ENCODE peak calls at places on chromosome 1, in eight cellular contexts. A is cardiac muscle cell, X is HCT116, F is AG09309, J is GM13976, R is neural progenitor cell, E is thoracic aorta, N is B cell. Z is an unnamed sample.

GRCh38 chr1:65650682-65651081 is 142.0 kb upstream of the PDE4B start:
- DNase-seq in A (no peak), X (no peak), F (no peak), J (no peak), R (no peak), E (no peak), N (no peak), Z (no peak)

GRCh38 chr1:23423415-23424170 is 955 bp downstream of the TCEA3 start:
- DNase-seq in A (peak), X (no peak), F (no peak), J (no peak), R (peak), E (no peak), N (no peak), Z (peak)

GRCh38 chr1:153921080-153921802 is 1.5 kb downstream of the GATAD2B start:
- DNase-seq in A (no peak), X (no peak), F (no peak), J (no peak), R (no peak), E (no peak), N (no peak), Z (no peak)

GRCh38 chr1:172929006-172929405 is 121.7 kb downstream of the TNFSF18 start:
- DNase-seq in A (no peak), X (no peak), F (no peak), J (no peak), R (no peak), E (no peak), N (no peak), Z (no peak)

GRCh38 chr1:93021539-93022134 is 57.4 kb upstream of the MTF2 start:
- DNase-seq in A (peak), X (peak), F (no peak), J (peak), R (peak), E (no peak), N (no peak), Z (no peak)

GRCh38 chr1:154405762-154406571 is 824 bp downstream of the IL6R start:
- DNase-seq in A (peak), X (no peak), F (peak), J (peak), R (peak), E (peak), N (peak), Z (peak)

GRCh38 chr1:12231276-12231595 is 1.4 kb downstream of the VPS13D start:
- DNase-seq in A (no peak), X (no peak), F (no peak), J (no peak), R (peak), E (no peak), N (no peak), Z (no peak)

GRCh38 chr1:227225715-227226346 is 92.5 kb downstream of the CDC42BPA start:
- DNase-seq in A (no peak), X (peak), F (peak), J (no peak), R (no peak), E (no peak), N (no peak), Z (no peak)

GRCh38 chr1:221392453-221392852 is 349.4 kb downstream of the DUSP10 start:
- DNase-seq in A (no peak), X (no peak), F (peak), J (no peak), R (no peak), E (peak), N (no peak), Z (no peak)

GRCh38 chr1:27284425-27285287 is 37.3 kb upstream of the TMEM222 start:
- DNase-seq in A (peak), X (peak), F (no peak), J (peak), R (peak), E (peak), N (peak), Z (peak)

GRCh38 chr1:109802136-109802900 is 38.6 kb upstream of the EPS8L3 start:
- DNase-seq in A (no peak), X (no peak), F (no peak), J (no peak), R (no peak), E (no peak), N (peak), Z (peak)

GRCh38 chr1:209708297-209708696 is 3.7 kb downstream of the HSD11B1 start:
- DNase-seq in A (no peak), X (no peak), F (no peak), J (no peak), R (no peak), E (no peak), N (no peak), Z (no peak)

GRCh38 chr1:103461171-103462105 is 64.1 kb upstream of the RNPC3 start:
- DNase-seq in A (peak), X (peak), F (no peak), J (peak), R (peak), E (no peak), N (no peak), Z (no peak)

GRCh38 chr1:198776602-198777029 is 137.8 kb downstream of the PTPRC start:
- DNase-seq in A (no peak), X (no peak), F (peak), J (no peak), R (no peak), E (no peak), N (no peak), Z (no peak)

GRCh38 chr1:14693996-14694395 is 95.5 kb downstream of the KAZN start:
- DNase-seq in A (no peak), X (no peak), F (no peak), J (no peak), R (no peak), E (no peak), N (no peak), Z (no peak)

GRCh38 chr1:201230676-201231075 is 40.1 kb downstream of the IGFN1 start:
- DNase-seq in A (no peak), X (no peak), F (no peak), J (no peak), R (no peak), E (no peak), N (no peak), Z (no peak)

GRCh38 chr1:58011978-58012377 is 534.5 kb downstream of the OMA1 start:
- DNase-seq in A (no peak), X (no peak), F (no peak), J (no peak), R (no peak), E (no peak), N (no peak), Z (no peak)

GRCh38 chr1:234412830-234413229 is 39.6 kb downstream of the COA6 start:
- DNase-seq in A (no peak), X (no peak), F (no peak), J (no peak), R (no peak), E (no peak), N (no peak), Z (no peak)

GRCh38 chr1:43796111-43796581 is 88.8 kb downstream of the ST3GAL3 start:
- DNase-seq in A (no peak), X (no peak), F (peak), J (no peak), R (no peak), E (no peak), N (no peak), Z (no peak)

GRCh38 chr1:118992426-118992825 is 4.3 kb upstream of the TBX15 start:
- DNase-seq in A (no peak), X (no peak), F (no peak), J (no peak), R (no peak), E (no peak), N (no peak), Z (no peak)

GRCh38 chr1:118991448-118991847 is 3.3 kb upstream of the TBX15 start:
- DNase-seq in A (no peak), X (no peak), F (no peak), J (no peak), R (no peak), E (no peak), N (no peak), Z (no peak)

GRCh38 chr1:118989006-118989736 is 1.0 kb upstream of the TBX15 start:
- DNase-seq in A (no peak), X (no peak), F (no peak), J (no peak), R (peak), E (no peak), N (no peak), Z (no peak)

GRCh38 chr1:118989878-118990378 is 1.8 kb upstream of the TBX15 start:
- DNase-seq in A (no peak), X (no peak), F (no peak), J (no peak), R (peak), E (no peak), N (no peak), Z (no peak)

DNA sequence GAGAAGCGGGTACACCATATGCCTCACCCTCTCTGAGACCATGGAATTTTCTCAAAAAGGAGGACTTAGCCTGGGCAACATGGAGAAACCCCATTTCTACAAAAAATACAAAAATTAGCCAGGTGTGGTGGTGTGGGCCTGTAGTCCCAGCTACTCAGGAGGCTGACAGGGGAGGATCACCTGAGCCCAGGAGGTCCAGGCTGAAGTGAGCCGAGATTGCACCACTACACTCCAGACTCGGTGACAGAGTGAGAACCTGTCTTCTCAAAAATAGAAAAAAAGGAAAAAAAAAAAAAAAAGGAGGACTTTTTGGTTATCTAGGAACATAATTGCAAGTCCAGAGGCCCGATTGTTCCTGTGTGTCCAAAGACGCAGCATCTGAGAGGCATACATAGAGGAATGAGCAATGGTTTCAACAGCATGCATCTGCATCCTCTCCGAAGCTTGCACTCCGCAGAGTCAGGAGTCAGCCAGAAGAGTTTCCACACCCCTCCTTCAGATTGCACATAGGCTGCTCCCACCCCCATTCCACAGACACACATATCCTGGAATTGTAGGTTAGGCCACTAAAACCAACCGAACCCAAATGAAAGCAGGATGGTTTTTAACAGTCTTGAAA is 2.5 kb upstream of the TBX15 start:
- DNase-seq in A (no peak), X (no peak), F (no peak), J (no peak), R (no peak), E (no peak), N (no peak), Z (no peak)
- TF ChIP-seq CTCF in A (no peak), X (no peak), F (no peak), J (no peak), R (no peak), E (no peak), N (no peak), Z (no peak)

GRCh38 chr1:35444519-35444774 is 112.8 kb downstream of the KIAA0319L start:
- DNase-seq in A (no peak), X (no peak), F (no peak), J (no peak), R (no peak), E (no peak), N (no peak), Z (no peak)

GRCh38 chr1:35442737-35443136 is 114.5 kb downstream of the KIAA0319L start:
- DNase-seq in A (no peak), X (no peak), F (no peak), J (no peak), R (no peak), E (no peak), N (no peak), Z (peak)

GRCh38 chr1:35447278-35447677 is 109.9 kb downstream of the KIAA0319L start:
- DNase-seq in A (no peak), X (no peak), F (no peak), J (no peak), R (no peak), E (no peak), N (no peak), Z (no peak)

GRCh38 chr1:35441926-35442579 is 115.2 kb downstream of the KIAA0319L start:
- DNase-seq in A (no peak), X (no peak), F (no peak), J (no peak), R (no peak), E (no peak), N (no peak), Z (no peak)

GRCh38 chr1:35443768-35444518 is 113.3 kb downstream of the KIAA0319L start:
- DNase-seq in A (no peak), X (no peak), F (no peak), J (no peak), R (peak), E (no peak), N (no peak), Z (no peak)
- TF ChIP-seq CTCF in A (peak), X (no peak), F (no peak), J (peak), R (peak), E (no peak), N (no peak), Z (no peak)

DNA sequence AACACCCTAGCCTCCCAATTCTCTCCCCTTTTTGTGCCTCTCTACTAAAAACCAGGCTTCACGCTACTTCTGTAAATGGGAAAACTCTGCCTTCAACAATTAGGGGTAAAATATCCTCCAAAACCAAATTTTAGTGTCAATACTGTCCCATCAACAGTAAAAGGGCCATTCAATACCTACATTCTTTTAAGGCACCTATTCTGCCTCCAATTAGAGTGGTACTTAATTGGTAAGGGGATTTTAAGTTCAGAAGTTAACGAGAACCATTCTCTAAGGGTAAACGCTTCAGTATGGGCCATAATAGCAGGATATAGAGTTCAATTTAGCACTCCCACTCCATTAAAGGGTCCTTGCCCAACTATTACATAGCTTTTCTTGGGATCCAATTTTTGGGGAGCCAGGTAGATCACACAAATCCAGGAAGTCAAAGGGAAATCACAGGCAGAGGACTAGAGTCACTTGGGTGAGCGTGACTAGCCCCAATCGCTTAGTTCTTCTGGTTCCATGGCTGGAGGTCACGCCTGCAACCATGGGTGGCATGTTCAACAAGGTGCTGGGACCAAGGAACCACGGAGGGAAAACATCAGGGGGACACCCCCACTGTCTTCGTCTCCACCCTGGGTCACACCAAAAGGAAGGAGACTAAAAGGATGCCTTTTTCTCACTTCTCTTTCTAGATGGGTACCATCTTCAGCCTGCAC is 20.1 kb upstream of the BSDC1 start:
- DNase-seq in A (no peak), X (no peak), F (no peak), J (no peak), R (no peak), E (no peak), N (no peak), Z (no peak)
- TF ChIP-seq CTCF in A (no peak), X (no peak), F (no peak), J (no peak), R (no peak), E (no peak), N (peak), Z (peak)

GRCh38 chr1:31678681-31679080 is 25.1 kb downstream of the COL16A1 start:
- DNase-seq in A (no peak), X (no peak), F (no peak), J (no peak), R (no peak), E (no peak), N (no peak), Z (no peak)
- TF ChIP-seq CTCF in A (no peak), X (no peak), F (no peak), J (no peak), R (no peak), E (no peak), N (no peak), Z (no peak)